ENCODE peak calls at places on chromosome 2, in ten cellular contexts. One of them, this sample, is unnamed.

GRCh38 chr2:133438026-133438425 is 130.2 kb downstream of the NCKAP5 start:
- DNase-seq in neural progenitor cell: no peak
- DNase-seq in coronary artery: no peak
- DNase-seq in PC-3: peak; percentile 51
- DNase-seq in body of pancreas: no peak
- DNase-seq in HCT116: no peak
- DNase-seq in AG04449: no peak
- DNase-seq in brain microvascular endothelial cell: no peak
- DNase-seq in transverse colon: no peak
- DNase-seq in HFF-Myc: no peak
- DNase-seq in this sample: no peak

GRCh38 chr2:69204654-69205053 is 182.4 kb downstream of the GFPT1 start:
- DNase-seq in AG04449: no peak
- DNase-seq in body of pancreas: no peak
- DNase-seq in HCT116: no peak
- DNase-seq in transverse colon: no peak
- DNase-seq in neural progenitor cell: no peak
- DNase-seq in HFF-Myc: no peak
- DNase-seq in brain microvascular endothelial cell: no peak
- DNase-seq in PC-3: no peak
- DNase-seq in coronary artery: no peak
- DNase-seq in this sample: no peak

GRCh38 chr2:96556441-96557330 is 20.1 kb downstream of the ARID5A start:
- DNase-seq in neural progenitor cell: no peak
- DNase-seq in HCT116: peak; percentile 97
- DNase-seq in HFF-Myc: no peak
- DNase-seq in AG04449: peak; percentile 16
- DNase-seq in coronary artery: no peak
- DNase-seq in brain microvascular endothelial cell: peak; percentile 79
- DNase-seq in PC-3: peak; percentile 99
- DNase-seq in transverse colon: peak; percentile 68
- DNase-seq in body of pancreas: no peak
- DNase-seq in this sample: peak; percentile 94

GRCh38 chr2:105917216-105917615 is 172.5 kb downstream of the NCK2 start:
- DNase-seq in transverse colon: no peak
- DNase-seq in PC-3: no peak
- DNase-seq in brain microvascular endothelial cell: no peak
- DNase-seq in body of pancreas: no peak
- DNase-seq in HCT116: no peak
- DNase-seq in coronary artery: peak; percentile 36
- DNase-seq in HFF-Myc: no peak
- DNase-seq in neural progenitor cell: no peak
- DNase-seq in AG04449: no peak
- DNase-seq in this sample: no peak

GRCh38 chr2:200092235-200092634 is 136.9 kb downstream of the MAIP1 start:
- DNase-seq in transverse colon: no peak
- DNase-seq in body of pancreas: no peak
- DNase-seq in brain microvascular endothelial cell: no peak
- DNase-seq in AG04449: no peak
- DNase-seq in PC-3: no peak
- DNase-seq in HCT116: no peak
- DNase-seq in HFF-Myc: no peak
- DNase-seq in neural progenitor cell: no peak
- DNase-seq in coronary artery: no peak
- DNase-seq in this sample: no peak

GRCh38 chr2:127092951-127093516 is 13.9 kb downstream of the BIN1 start:
- DNase-seq in AG04449: no peak
- DNase-seq in PC-3: peak; percentile 19
- DNase-seq in transverse colon: no peak
- DNase-seq in HCT116: no peak
- DNase-seq in neural progenitor cell: no peak
- DNase-seq in body of pancreas: no peak
- DNase-seq in HFF-Myc: no peak
- DNase-seq in coronary artery: no peak
- DNase-seq in brain microvascular endothelial cell: no peak
- DNase-seq in this sample: no peak

GRCh38 chr2:145524303-145524702 is 1004.4 kb upstream of the ZEB2 start:
- DNase-seq in HFF-Myc: no peak
- DNase-seq in brain microvascular endothelial cell: no peak
- DNase-seq in neural progenitor cell: no peak
- DNase-seq in transverse colon: no peak
- DNase-seq in AG04449: no peak
- DNase-seq in body of pancreas: no peak
- DNase-seq in PC-3: peak; percentile 39
- DNase-seq in HCT116: no peak
- DNase-seq in coronary artery: no peak
- DNase-seq in this sample: no peak

GRCh38 chr2:25744055-25744454 is 70.7 kb upstream of the DTNB start:
- DNase-seq in HFF-Myc: no peak
- DNase-seq in brain microvascular endothelial cell: no peak
- DNase-seq in HCT116: no peak
- DNase-seq in PC-3: no peak
- DNase-seq in transverse colon: no peak
- DNase-seq in neural progenitor cell: no peak
- DNase-seq in coronary artery: no peak
- DNase-seq in body of pancreas: no peak
- DNase-seq in AG04449: no peak
- DNase-seq in this sample: no peak

GRCh38 chr2:213229814-213230213 is 54.5 kb upstream of the SPAG16 start:
- DNase-seq in brain microvascular endothelial cell: peak; percentile 89
- DNase-seq in transverse colon: no peak
- DNase-seq in AG04449: peak; percentile 36
- DNase-seq in HFF-Myc: no peak
- DNase-seq in coronary artery: no peak
- DNase-seq in PC-3: no peak
- DNase-seq in neural progenitor cell: no peak
- DNase-seq in body of pancreas: no peak
- DNase-seq in HCT116: no peak
- DNase-seq in this sample: no peak

GRCh38 chr2:213233438-213234330 is 50.6 kb upstream of the SPAG16 start:
- DNase-seq in AG04449: no peak
- DNase-seq in PC-3: no peak
- DNase-seq in body of pancreas: no peak
- DNase-seq in brain microvascular endothelial cell: no peak
- DNase-seq in coronary artery: no peak
- DNase-seq in HFF-Myc: no peak
- DNase-seq in neural progenitor cell: no peak
- DNase-seq in HCT116: no peak
- DNase-seq in transverse colon: no peak
- DNase-seq in this sample: no peak

GRCh38 chr2:213234641-213235040 is 49.6 kb upstream of the SPAG16 start:
- DNase-seq in HFF-Myc: no peak
- DNase-seq in body of pancreas: no peak
- DNase-seq in neural progenitor cell: peak; percentile 83
- DNase-seq in coronary artery: no peak
- DNase-seq in HCT116: no peak
- DNase-seq in AG04449: no peak
- DNase-seq in PC-3: no peak
- DNase-seq in brain microvascular endothelial cell: no peak
- DNase-seq in transverse colon: no peak
- DNase-seq in this sample: no peak

GRCh38 chr2:213232649-213233437 is 51.4 kb upstream of the SPAG16 start:
- DNase-seq in body of pancreas: no peak
- DNase-seq in coronary artery: no peak
- DNase-seq in neural progenitor cell: peak; percentile 79
- DNase-seq in AG04449: no peak
- DNase-seq in HFF-Myc: no peak
- DNase-seq in brain microvascular endothelial cell: peak; percentile 53
- DNase-seq in transverse colon: no peak
- DNase-seq in HCT116: no peak
- DNase-seq in PC-3: no peak
- DNase-seq in this sample: no peak

DNA sequence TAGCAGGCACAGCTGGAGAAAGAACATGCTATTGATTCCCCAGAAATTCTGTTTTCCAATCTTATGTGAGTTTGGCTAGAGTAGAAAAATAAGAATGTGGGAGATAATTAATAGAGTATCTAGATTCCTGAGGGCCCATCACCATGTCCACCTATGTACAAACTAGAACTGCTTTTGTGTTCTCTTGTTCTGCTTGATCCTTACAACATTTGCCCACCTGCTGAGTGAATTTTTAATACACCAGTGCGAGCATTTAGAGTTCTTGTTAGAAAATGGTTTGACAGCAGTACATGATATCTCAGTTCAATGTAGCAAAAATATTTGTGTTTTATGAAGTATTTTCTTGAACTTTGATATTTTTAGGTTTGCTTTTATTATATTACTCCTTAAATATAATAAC is 52.3 kb upstream of the SPAG16 start:
- DNase-seq in HFF-Myc: no peak
- DNase-seq in body of pancreas: no peak
- DNase-seq in AG04449: no peak
- DNase-seq in PC-3: no peak
- DNase-seq in transverse colon: no peak
- DNase-seq in neural progenitor cell: no peak
- DNase-seq in HCT116: no peak
- DNase-seq in brain microvascular endothelial cell: no peak
- DNase-seq in coronary artery: no peak
- DNase-seq in this sample: no peak
- TF ChIP-seq CTCF in HFF-Myc: no peak
- TF ChIP-seq CTCF in body of pancreas: no peak
- TF ChIP-seq CTCF in AG04449: no peak
- TF ChIP-seq CTCF in PC-3: no peak
- TF ChIP-seq CTCF in transverse colon: no peak
- TF ChIP-seq CTCF in neural progenitor cell: no peak
- TF ChIP-seq CTCF in HCT116: no peak
- TF ChIP-seq CTCF in brain microvascular endothelial cell: no peak
- TF ChIP-seq CTCF in coronary artery: no peak
- TF ChIP-seq CTCF in this sample: no peak

DNA sequence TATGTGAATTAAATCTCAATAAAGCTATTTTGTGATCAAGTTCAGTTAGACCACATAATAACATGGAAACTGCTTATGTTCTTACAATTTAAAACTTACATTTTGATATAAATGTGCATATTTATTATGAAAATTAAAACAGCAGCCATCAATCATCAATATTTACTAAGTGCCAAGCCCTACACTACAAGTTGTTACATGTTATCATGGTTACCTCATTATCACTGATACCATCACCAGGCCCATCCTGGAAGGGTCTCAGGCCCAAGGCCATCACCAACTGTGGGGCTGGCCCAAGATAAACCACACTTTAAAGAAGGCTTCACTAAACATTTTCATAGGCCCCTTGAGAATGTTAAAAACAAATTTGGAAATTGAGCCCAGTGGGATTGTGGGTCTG is 6.4 kb downstream of the ITSN2 start:
- DNase-seq in HCT116: no peak
- DNase-seq in brain microvascular endothelial cell: no peak
- DNase-seq in coronary artery: no peak
- DNase-seq in PC-3: no peak
- DNase-seq in HFF-Myc: no peak
- DNase-seq in AG04449: no peak
- DNase-seq in transverse colon: no peak
- DNase-seq in body of pancreas: no peak
- DNase-seq in neural progenitor cell: no peak
- DNase-seq in this sample: no peak
- H3K4me3 ChIP-seq in HCT116: no peak overlapping the region
- H3K4me3 ChIP-seq in brain microvascular endothelial cell: no peak overlapping the region
- H3K4me3 ChIP-seq in coronary artery: no peak overlapping the region
- H3K4me3 ChIP-seq in PC-3: no peak overlapping the region
- H3K4me3 ChIP-seq in HFF-Myc: no peak overlapping the region
- H3K4me3 ChIP-seq in AG04449: no peak overlapping the region
- H3K4me3 ChIP-seq in transverse colon: no peak overlapping the region
- H3K4me3 ChIP-seq in body of pancreas: no peak overlapping the region
- H3K4me3 ChIP-seq in neural progenitor cell: no peak overlapping the region
- H3K4me3 ChIP-seq in this sample: no peak overlapping the region

GRCh38 chr2:168439536-168439935 is 16.5 kb upstream of the CERS6 start:
- DNase-seq in HCT116: no peak
- DNase-seq in transverse colon: no peak
- DNase-seq in brain microvascular endothelial cell: no peak
- DNase-seq in coronary artery: no peak
- DNase-seq in HFF-Myc: no peak
- DNase-seq in AG04449: no peak
- DNase-seq in body of pancreas: no peak
- DNase-seq in neural progenitor cell: no peak
- DNase-seq in PC-3: peak; percentile 20
- DNase-seq in this sample: no peak

GRCh38 chr2:168448980-168449379 is 7.1 kb upstream of the CERS6 start:
- DNase-seq in coronary artery: no peak
- DNase-seq in body of pancreas: no peak
- DNase-seq in transverse colon: no peak
- DNase-seq in brain microvascular endothelial cell: no peak
- DNase-seq in PC-3: no peak
- DNase-seq in HFF-Myc: no peak
- DNase-seq in AG04449: no peak
- DNase-seq in HCT116: no peak
- DNase-seq in neural progenitor cell: no peak
- DNase-seq in this sample: no peak

GRCh38 chr2:168441214-168441872 is 14.7 kb upstream of the CERS6 start:
- DNase-seq in PC-3: no peak
- DNase-seq in coronary artery: no peak
- DNase-seq in AG04449: no peak
- DNase-seq in HCT116: no peak
- DNase-seq in HFF-Myc: no peak
- DNase-seq in body of pancreas: no peak
- DNase-seq in brain microvascular endothelial cell: no peak
- DNase-seq in neural progenitor cell: no peak
- DNase-seq in transverse colon: no peak
- DNase-seq in this sample: no peak

GRCh38 chr2:168445960-168446359 is 10.1 kb upstream of the CERS6 start:
- DNase-seq in brain microvascular endothelial cell: no peak
- DNase-seq in neural progenitor cell: no peak
- DNase-seq in PC-3: no peak
- DNase-seq in transverse colon: no peak
- DNase-seq in HCT116: no peak
- DNase-seq in HFF-Myc: no peak
- DNase-seq in coronary artery: no peak
- DNase-seq in AG04449: no peak
- DNase-seq in body of pancreas: no peak
- DNase-seq in this sample: no peak

DNA sequence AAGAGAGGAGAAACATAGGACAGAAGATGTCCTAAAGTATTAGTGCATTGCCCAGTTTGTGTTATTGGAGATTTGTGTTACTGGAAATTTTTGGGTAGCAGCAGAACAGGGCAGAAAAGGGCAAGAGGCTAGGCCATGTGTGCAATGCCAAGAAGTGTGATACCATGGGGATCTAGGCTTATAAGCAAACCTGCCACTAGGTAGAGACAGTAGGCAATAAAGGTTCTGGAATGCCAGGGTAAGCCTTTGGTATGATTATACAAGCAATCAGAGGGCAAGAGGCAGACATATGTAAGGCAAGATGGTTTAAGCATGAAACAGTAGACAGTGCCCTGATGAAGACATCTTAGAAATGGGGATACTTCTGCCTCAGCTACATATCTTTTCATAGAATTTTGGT is 12.3 kb upstream of the CERS6 start:
- DNase-seq in PC-3: peak; percentile 17
- DNase-seq in transverse colon: no peak
- DNase-seq in neural progenitor cell: no peak
- DNase-seq in HCT116: no peak
- DNase-seq in brain microvascular endothelial cell: no peak
- DNase-seq in body of pancreas: no peak
- DNase-seq in coronary artery: no peak
- DNase-seq in HFF-Myc: no peak
- DNase-seq in AG04449: no peak
- DNase-seq in this sample: no peak
- TF ChIP-seq CTCF in PC-3: peak; percentile 34
- TF ChIP-seq CTCF in transverse colon: no peak
- TF ChIP-seq CTCF in neural progenitor cell: no peak
- TF ChIP-seq CTCF in HCT116: no peak
- TF ChIP-seq CTCF in brain microvascular endothelial cell: no peak
- TF ChIP-seq CTCF in body of pancreas: no peak
- TF ChIP-seq CTCF in coronary artery: no peak
- TF ChIP-seq CTCF in HFF-Myc: no peak
- TF ChIP-seq CTCF in AG04449: no peak
- TF ChIP-seq CTCF in this sample: no peak

GRCh38 chr2:47008381-47009280 is 93.0 kb upstream of the MCFD2 start:
- DNase-seq in PC-3: no peak
- DNase-seq in HFF-Myc: no peak
- DNase-seq in body of pancreas: peak; percentile 32
- DNase-seq in neural progenitor cell: peak; percentile 73
- DNase-seq in HCT116: no peak
- DNase-seq in brain microvascular endothelial cell: peak; percentile 53
- DNase-seq in coronary artery: peak; percentile 92
- DNase-seq in transverse colon: no peak
- DNase-seq in AG04449: no peak
- DNase-seq in this sample: no peak
- H3K4me3 ChIP-seq in PC-3: no peak overlapping the region
- H3K4me3 ChIP-seq in HFF-Myc: no peak overlapping the region
- H3K4me3 ChIP-seq in body of pancreas: no peak overlapping the region
- H3K4me3 ChIP-seq in neural progenitor cell: no peak overlapping the region
- H3K4me3 ChIP-seq in HCT116: no peak overlapping the region
- H3K4me3 ChIP-seq in brain microvascular endothelial cell: no peak overlapping the region
- H3K4me3 ChIP-seq in coronary artery: peak overlapping the region; percentile 50
- H3K4me3 ChIP-seq in transverse colon: no peak overlapping the region
- H3K4me3 ChIP-seq in AG04449: no peak overlapping the region
- H3K4me3 ChIP-seq in this sample: no peak overlapping the region